ENCODE peak calls at places on chromosomes 6 and 20, in nine cellular contexts. L is naive thymus-derived CD4-positive, alpha-beta T cell; X is neural progenitor cell; S is effector memory CD4-positive, alpha-beta T cell; N is cardiac muscle cell; H is stomach; I is tibial artery; T is spleen; C is tibial nerve. F is an unnamed sample. For H3K27me3, the result is how much of the 10 kb centered on the place peaks cover.

GRCh38 chr20:40471261-40471629 is 217.8 kb downstream of the MAFB start:
- DNase-seq in L (no peak), X (peak), S (no peak), N (no peak), H (no peak), I (no peak), T (no peak), C (no peak), F (no peak)

GRCh38 chr6:829646-830045 is 136.7 kb upstream of the EXOC2 start:
- DNase-seq in L (no peak), X (peak), S (no peak), N (no peak), H (no peak), I (no peak), T (no peak), C (no peak), F (no peak)

GRCh38 chr6:52577022-52577777 is at the start of gene TRAM2:
- DNase-seq in L (peak), X (peak), S (peak), N (peak), H (peak), I (peak), T (peak), C (peak), F (peak)

GRCh38 chr6:17484201-17484606 is 90.8 kb downstream of the CAP2 start:
- DNase-seq in L (no peak), X (no peak), S (no peak), N (no peak), H (no peak), I (no peak), T (no peak), C (no peak), F (no peak)

GRCh38 chr6:160162167-160162566 is 40.6 kb downstream of the SLC22A1 start:
- DNase-seq in L (no peak), X (no peak), S (no peak), N (no peak), H (no peak), I (no peak), T (no peak), C (no peak), F (no peak)

GRCh38 chr6:13273931-13274706 is 54.2 kb downstream of the TBC1D7 start:
- DNase-seq in L (peak), X (no peak), S (peak), N (no peak), H (peak), I (peak), T (peak), C (peak), F (no peak)

GRCh38 chr6:5529733-5530132 is 268.4 kb downstream of the FARS2 start:
- DNase-seq in L (no peak), X (no peak), S (no peak), N (no peak), H (no peak), I (no peak), T (no peak), C (no peak), F (no peak)

GRCh38 chr6:15522427-15522826 is 140.4 kb downstream of the DTNBP1 start:
- DNase-seq in L (no peak), X (no peak), S (no peak), N (no peak), H (no peak), I (no peak), T (peak), C (no peak), F (no peak)

GRCh38 chr6:166046232-166046631 is 121.4 kb downstream of the TBXT start:
- DNase-seq in L (no peak), X (no peak), S (no peak), N (peak), H (no peak), I (no peak), T (no peak), C (no peak), F (no peak)

GRCh38 chr6:38174806-38175495 is 355.4 kb downstream of the ZFAND3 start:
- DNase-seq in L (no peak), X (no peak), S (no peak), N (no peak), H (no peak), I (no peak), T (no peak), C (no peak), F (no peak)

GRCh38 chr6:145209312-145209711 is 526.0 kb downstream of the EPM2A start:
- DNase-seq in L (no peak), X (no peak), S (no peak), N (no peak), H (no peak), I (no peak), T (no peak), C (no peak), F (no peak)

GRCh38 chr20:41619360-41620115 is 1.4 kb upstream of the CHD6 start:
- DNase-seq in L (no peak), X (no peak), S (no peak), N (no peak), H (no peak), I (no peak), T (no peak), C (no peak), F (no peak)
- H3K4me3 ChIP-seq in L (no peak), X (peak), S (peak), N (peak), H (peak), I (peak), T (no peak), C (no peak), F (peak)

GRCh38 chr6:63448229-63448628 is 124.1 kb upstream of the LOC128125822 start:
- DNase-seq in L (no peak), X (no peak), S (no peak), N (no peak), H (no peak), I (no peak), T (no peak), C (no peak), F (no peak)

GRCh38 chr6:63444768-63445167 is 125.0 kb upstream of the LGSN start:
- DNase-seq in L (no peak), X (no peak), S (no peak), N (no peak), H (no peak), I (no peak), T (no peak), C (no peak), F (no peak)

GRCh38 chr6:63446405-63446804 is 125.9 kb upstream of the LOC128125822 start:
- DNase-seq in L (no peak), X (no peak), S (no peak), N (no peak), H (no peak), I (no peak), T (no peak), C (no peak), F (no peak)

GRCh38 chr6:63449714-63450113 is 122.6 kb upstream of the LOC128125822 start:
- DNase-seq in L (no peak), X (no peak), S (no peak), N (no peak), H (no peak), I (no peak), T (no peak), C (no peak), F (no peak)

GRCh38 chr6:63447134-63447533 is 125.1 kb upstream of the LOC128125822 start:
- DNase-seq in L (no peak), X (no peak), S (no peak), N (no peak), H (no peak), I (no peak), T (no peak), C (no peak), F (no peak)
- H3K27ac ChIP-seq in L (no peak), X (no peak), S (no peak), N (no peak), H (peak), I (no peak), T (no peak), C (no peak), F (no peak)

GRCh38 chr6:6723316-6723715 is 134.8 kb downstream of the LY86 start:
- DNase-seq in L (no peak), X (no peak), S (no peak), N (no peak), H (no peak), I (no peak), T (no peak), C (no peak), F (no peak)

GRCh38 chr6:6724319-6725119 is 136.0 kb downstream of the LY86 start:
- DNase-seq in L (peak), X (peak), S (no peak), N (peak), H (peak), I (peak), T (peak), C (peak), F (no peak)

GRCh38 chr6:6725120-6725833 is 136.8 kb downstream of the LY86 start:
- DNase-seq in L (no peak), X (peak), S (no peak), N (no peak), H (no peak), I (no peak), T (no peak), C (no peak), F (no peak)

GRCh38 chr6:6722195-6722594 is 133.7 kb downstream of the LY86 start:
- DNase-seq in L (no peak), X (no peak), S (no peak), N (no peak), H (no peak), I (no peak), T (no peak), C (no peak), F (no peak)

DNA sequence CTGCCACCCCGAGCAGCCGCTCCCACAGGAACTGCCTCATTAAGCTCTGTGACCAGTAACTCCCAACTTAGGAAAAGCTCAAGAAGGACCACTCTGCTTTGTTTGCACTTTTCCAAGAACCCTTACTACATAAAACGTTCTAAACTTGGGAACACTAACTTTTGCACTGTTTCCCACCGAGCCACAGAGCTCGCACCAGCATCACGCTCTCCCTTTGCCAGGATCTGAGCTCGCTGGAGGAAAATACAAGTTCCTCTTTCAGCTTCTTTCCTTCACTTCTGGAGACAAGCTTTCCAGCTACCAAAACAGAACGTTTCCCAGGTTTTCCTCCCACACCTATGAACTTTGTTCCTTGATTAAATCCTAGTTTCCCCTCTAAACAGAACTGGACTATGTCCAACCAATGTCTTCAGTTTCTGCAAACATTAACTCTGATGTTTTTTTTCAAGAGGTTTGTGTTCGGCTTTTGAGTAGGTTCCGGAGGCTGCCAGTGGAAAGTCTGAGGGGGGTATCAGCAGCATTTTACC is 135.3 kb downstream of the LY86 start:
- DNase-seq in L (no peak), X (no peak), S (no peak), N (no peak), H (no peak), I (no peak), T (no peak), C (no peak), F (no peak)
- H3K27me3 ChIP-seq in L (under half), X (under half), S (under half), N (under half), H (under half), I (under half), T (under half), C (under half), F (under half)

GRCh38 chr6:33072508-33073100 is 845 bp downstream of the HLA-DPA1 start:
- DNase-seq in L (no peak), X (no peak), S (no peak), N (no peak), H (no peak), I (no peak), T (no peak), C (no peak), F (no peak)

GRCh38 chr6:33073431-33073871 is at the start of gene HLA-DPA1:
- DNase-seq in L (peak), X (no peak), S (no peak), N (peak), H (peak), I (peak), T (peak), C (no peak), F (no peak)

GRCh38 chr6:33075568-33076405 is at the start of gene HLA-DPB1:
- DNase-seq in L (no peak), X (peak), S (no peak), N (peak), H (no peak), I (no peak), T (peak), C (no peak), F (no peak)

GRCh38 chr6:33076406-33076934 is 680 bp downstream of the HLA-DPB1 start:
- DNase-seq in L (no peak), X (no peak), S (no peak), N (no peak), H (no peak), I (no peak), T (no peak), C (no peak), F (no peak)

DNA sequence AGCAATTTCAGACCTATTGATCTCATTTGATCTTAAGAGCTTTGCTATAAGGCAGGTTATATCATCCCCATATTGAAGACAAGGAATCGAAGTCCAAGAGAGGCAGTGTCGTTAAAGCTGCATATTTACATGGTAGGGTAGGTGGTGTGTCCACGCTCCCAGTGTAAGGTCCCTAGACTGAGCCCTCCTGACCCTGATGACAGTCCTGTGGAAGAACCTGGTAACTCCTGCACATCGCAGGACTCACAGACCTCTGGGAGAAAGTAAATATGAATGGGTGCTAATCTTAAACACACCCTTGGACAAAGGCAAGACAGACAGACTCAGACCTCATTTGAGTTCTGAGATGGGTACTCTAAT is 602 bp upstream of the HLA-DPB1 start:
- DNase-seq in L (no peak), X (no peak), S (no peak), N (no peak), H (no peak), I (no peak), T (no peak), C (no peak), F (no peak)
- H3K4me3 ChIP-seq in L (peak), X (no peak), S (no peak), N (no peak), H (no peak), I (no peak), T (no peak), C (no peak), F (no peak)

DNA sequence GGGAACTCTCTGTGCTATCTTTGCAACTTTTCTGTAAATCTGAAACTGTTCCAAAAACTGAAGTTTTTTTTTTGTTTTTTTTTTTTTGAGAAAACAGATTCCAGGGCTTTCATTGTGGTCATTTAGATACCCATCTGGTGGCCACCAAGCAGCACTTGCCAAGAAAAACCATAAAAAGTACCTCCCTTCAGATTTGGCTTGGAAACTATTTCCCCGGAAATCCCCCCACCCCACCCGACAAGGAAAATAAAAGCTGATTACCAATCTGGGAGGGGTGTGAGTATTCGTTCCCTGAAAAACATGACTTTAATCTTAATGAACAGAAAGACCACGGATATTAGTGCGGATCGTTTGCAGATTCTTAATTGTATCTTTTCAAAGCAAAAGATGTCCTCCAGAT is 1.9 kb downstream of the NFATC2 start:
- DNase-seq in L (no peak), X (no peak), S (no peak), N (no peak), H (no peak), I (no peak), T (no peak), C (no peak), F (no peak)
- H3K27ac ChIP-seq in L (peak), X (no peak), S (peak), N (peak), H (peak), I (peak), T (peak), C (no peak), F (no peak)

GRCh38 chr20:37468886-37469285 is 52.2 kb upstream of the NNAT start:
- DNase-seq in L (no peak), X (no peak), S (no peak), N (no peak), H (no peak), I (no peak), T (no peak), C (no peak), F (no peak)

GRCh38 chr20:37463726-37464125 is 57.3 kb upstream of the NNAT start:
- DNase-seq in L (no peak), X (no peak), S (no peak), N (no peak), H (no peak), I (no peak), T (no peak), C (no peak), F (no peak)

GRCh38 chr20:37464173-37464572 is 56.9 kb upstream of the NNAT start:
- DNase-seq in L (no peak), X (no peak), S (no peak), N (no peak), H (no peak), I (no peak), T (no peak), C (no peak), F (no peak)

GRCh38 chr20:37461376-37461775 is 59.7 kb upstream of the NNAT start:
- DNase-seq in L (no peak), X (no peak), S (no peak), N (no peak), H (no peak), I (no peak), T (no peak), C (no peak), F (no peak)

GRCh38 chr20:37464611-37465010 is 56.4 kb upstream of the NNAT start:
- DNase-seq in L (no peak), X (no peak), S (no peak), N (no peak), H (no peak), I (no peak), T (no peak), C (no peak), F (no peak)
- H3K27me3 ChIP-seq in L (under half), X (under half), S (under half), N (under half), H (under half), I (under half), T (under half), C (under half), F (under half)